ENCODE peak calls at places on chromosome 17, in five cellular contexts. A, V, R, H and C are unnamed samples.
A peak's percentile ranks its signal among the peaks of the same experiment; 100 is the strongest.

GRCh38 chr17:75508122-75508719 is 7.1 kb downstream of the CASKIN2 start:
- DNase-seq in A (no peak), V (no peak), R (no peak), H (no peak), C (no peak)

GRCh38 chr17:68182940-68183551 is 64.8 kb upstream of the AMZ2 start:
- DNase-seq in R (peak; percentile 25), H (no peak), V (no peak), A (no peak), C (peak; percentile 69)

GRCh38 chr17:47941998-47942490 is 673 bp downstream of the PNPO start:
- DNase-seq in H (no peak), R (no peak), A (no peak), V (no peak), C (no peak)

GRCh38 chr17:11598274-11599221 is at the start of gene DNAH9:
- DNase-seq in H (peak; percentile 41), V (peak; percentile 45), R (peak; percentile 97), A (peak; percentile 84), C (no peak)

GRCh38 chr17:43868236-43868994 is 21.4 kb downstream of the CD300LG start:
- DNase-seq in R (no peak), H (no peak), A (no peak), V (no peak), C (no peak)

GRCh38 chr17:37815516-37815915 is 70.7 kb upstream of the HNF1B start:
- DNase-seq in V (no peak), A (no peak), R (no peak), H (no peak), C (no peak)

GRCh38 chr17:77436058-77436442 is 295.3 kb downstream of the SEC14L1 start:
- DNase-seq in H (peak; percentile 88), R (no peak), A (no peak), V (peak; percentile 38), C (no peak)

GRCh38 chr17:73648543-73648820 is 4.2 kb upstream of the SDK2 start:
- DNase-seq in A (no peak), R (no peak), H (no peak), V (no peak), C (no peak)

GRCh38 chr17:70168979-70169706 is at the start of gene KCNJ2:
- DNase-seq in A (peak; percentile 36), R (peak; percentile 90), V (peak; percentile 97), H (peak; percentile 94), C (no peak)

GRCh38 chr17:63270610-63271009 is 175.5 kb downstream of the CYB561 start:
- DNase-seq in R (no peak), A (no peak), V (no peak), H (no peak), C (no peak)

GRCh38 chr17:69907081-69907847 is 167.8 kb upstream of the KCNJ16 start:
- DNase-seq in R (no peak), H (no peak), V (no peak), A (no peak), C (no peak)

GRCh38 chr17:40922239-40922638 is 15.2 kb downstream of the KRT23 start:
- DNase-seq in R (no peak), A (no peak), V (peak; percentile 80), H (no peak), C (no peak)

GRCh38 chr17:43467981-43468541 is 15.7 kb upstream of the DHX8 start:
- DNase-seq in R (no peak), H (peak; percentile 80), A (no peak), V (peak; percentile 91), C (no peak)

GRCh38 chr17:56424005-56424404 is 169.5 kb upstream of the NOG start:
- DNase-seq in H (no peak), A (no peak), V (no peak), R (no peak), C (no peak)

GRCh38 chr17:43315858-43316521 is 82.2 kb upstream of the RNU2-1 start:
- DNase-seq in A (no peak), H (no peak), V (no peak), R (no peak), C (no peak)